ENCODE peak calls at places on chromosome 16, in four cellular contexts. S is A549, A is K562, M is HepG2. I is an unnamed sample.

GRCh38 chr16:77963185-77964044 is 58.9 kb upstream of the CLEC3A start:
- DNase-seq in M (no peak), S (no peak), A (no peak), I (peak)

GRCh38 chr16:28136751-28137434 is 73.4 kb upstream of the GSG1L start:
- DNase-seq in A (no peak), M (no peak), S (no peak), I (no peak)

GRCh38 chr16:2971985-2972784 is 3.0 kb downstream of the PAQR4 start:
- DNase-seq in S (no peak), M (no peak), A (no peak), I (no peak)

GRCh38 chr16:54503436-54503835 is 216.8 kb upstream of the IRX3 start:
- DNase-seq in A (no peak), M (no peak), S (no peak), I (no peak)

GRCh38 chr16:75317101-75317522 is 65.7 kb upstream of the BCAR1 start:
- DNase-seq in S (no peak), M (no peak), A (no peak), I (no peak)

GRCh38 chr16:81462683-81463082 is 18.1 kb downstream of the CMIP start:
- DNase-seq in M (no peak), A (no peak), S (no peak), I (no peak)

GRCh38 chr16:27441276-27441675 is 39.3 kb downstream of the IL21R start:
- DNase-seq in A (no peak), M (no peak), S (no peak), I (no peak)

GRCh38 chr16:31215287-31216115 is 1.4 kb downstream of the PYDC1 start:
- DNase-seq in S (peak), A (peak), M (peak), I (peak)

GRCh38 chr16:66254106-66254505 is 112.4 kb upstream of the CDH5 start:
- DNase-seq in A (no peak), M (no peak), S (no peak), I (no peak)

GRCh38 chr16:30764086-30764485 is 2.0 kb downstream of the RNF40 start:
- DNase-seq in M (no peak), S (no peak), A (no peak), I (no peak)

GRCh38 chr16:2782583-2783351 is 4.6 kb downstream of the PRSS33 start:
- DNase-seq in A (no peak), S (no peak), M (no peak), I (no peak)

GRCh38 chr16:47987136-47987535 is 168.7 kb downstream of the ABCC12 start:
- DNase-seq in M (no peak), A (no peak), S (no peak), I (no peak)

GRCh38 chr16:69294051-69294450 is 17.1 kb upstream of the VPS4A start:
- DNase-seq in A (no peak), S (no peak), M (no peak), I (no peak)

GRCh38 chr16:67444259-67445125 is 13.6 kb downstream of the HSD11B2 start:
- DNase-seq in S (no peak), M (no peak), A (no peak), I (no peak)

GRCh38 chr16:2919511-2920255 is 8.0 kb downstream of the FLYWCH1 start:
- DNase-seq in M (peak), A (peak), S (peak), I (peak)

GRCh38 chr16:73000020-73000906 is 47.7 kb downstream of the ZFHX3 start:
- DNase-seq in S (no peak), A (no peak), M (peak), I (no peak)

GRCh38 chr16:14369734-14370598 is 260.1 kb downstream of the PARN start:
- DNase-seq in M (no peak), A (no peak), S (no peak), I (no peak)

GRCh38 chr16:77782694-77783093 is 5.7 kb upstream of the VAT1L start:
- DNase-seq in A (no peak), S (no peak), M (peak), I (no peak)

GRCh38 chr16:31344712-31345111 is 10.3 kb upstream of the ITGAX start:
- DNase-seq in M (peak), S (no peak), A (no peak), I (no peak)

GRCh38 chr16:80923356-80923755 is 83.3 kb downstream of the CMC2 start:
- DNase-seq in M (no peak), A (no peak), S (no peak), I (no peak)

GRCh38 chr16:85894266-85894665 is 4.7 kb upstream of the IRF8 start:
- DNase-seq in M (peak), S (no peak), A (no peak), I (no peak)

DNA sequence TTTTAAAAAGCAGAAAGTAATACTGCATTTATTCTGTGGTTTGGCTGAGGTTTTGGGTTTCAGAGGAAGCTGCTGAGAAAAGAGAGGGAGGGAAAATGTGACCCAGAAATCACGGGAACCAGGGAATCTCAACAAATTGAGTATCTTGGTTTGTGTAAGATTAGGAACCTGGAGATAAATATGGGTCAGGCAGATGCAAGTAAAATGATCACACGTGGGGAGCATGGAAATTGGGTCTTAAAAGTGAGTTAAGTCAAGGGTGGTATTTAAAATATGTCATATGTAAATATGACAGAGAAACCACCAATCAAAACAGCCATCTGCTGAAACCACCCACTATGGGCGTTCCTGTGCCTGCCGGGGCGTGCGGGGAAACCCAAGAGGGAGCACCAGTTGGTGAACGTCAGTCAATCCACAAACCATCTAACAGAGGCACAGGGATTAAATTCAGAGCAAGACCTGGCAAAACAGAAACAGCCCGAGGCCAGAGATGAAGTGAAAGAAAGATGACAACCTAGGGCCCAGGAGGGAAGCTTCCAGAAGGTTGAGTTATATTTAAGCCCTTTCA is 33.4 kb downstream of the CDH13 start:
- DNase-seq in S (no peak), A (no peak), M (no peak), I (no peak)
- TF ChIP-seq CHD2 in S (no peak), A (no peak), M (no peak), I (no peak)

GRCh38 chr16:56800355-56800754 is 64.7 kb upstream of the SLC12A3 start:
- DNase-seq in S (no peak), A (no peak), M (peak), I (no peak)
- TF ChIP-seq JUN in S (no peak), A (no peak), M (no peak), I (no peak)

GRCh38 chr16:71472041-71472440 is 10.0 kb upstream of the ZNF23 start:
- DNase-seq in M (no peak), S (no peak), A (no peak), I (no peak)

GRCh38 chr16:71461686-71462648 is at the start of gene ZNF23:
- DNase-seq in M (peak), S (peak), A (peak), I (peak)

DNA sequence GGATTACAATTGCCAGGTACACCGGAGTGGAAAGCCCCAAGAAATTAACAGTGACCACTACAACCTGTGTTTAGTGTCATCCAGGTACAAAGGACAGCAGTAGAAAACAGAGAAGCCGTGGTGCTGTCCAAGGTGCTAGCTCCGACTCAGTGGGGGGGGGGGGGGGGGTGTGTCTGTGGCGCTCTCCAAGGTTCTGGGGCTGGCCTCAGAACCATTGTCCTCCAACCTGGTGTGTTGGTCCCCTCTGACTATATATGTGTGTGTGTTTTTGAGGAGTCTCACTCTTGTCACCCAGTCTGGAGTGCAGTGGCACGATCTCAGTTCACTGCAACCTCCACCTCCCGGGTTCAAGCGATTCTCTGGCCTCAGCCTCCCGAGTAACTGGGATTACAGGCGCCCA is 5.8 kb upstream of the ZNF23 start:
- DNase-seq in M (peak), A (peak), S (no peak), I (no peak)
- TF ChIP-seq RFX5 in M (no peak), A (no peak), S (no peak), I (no peak)

DNA sequence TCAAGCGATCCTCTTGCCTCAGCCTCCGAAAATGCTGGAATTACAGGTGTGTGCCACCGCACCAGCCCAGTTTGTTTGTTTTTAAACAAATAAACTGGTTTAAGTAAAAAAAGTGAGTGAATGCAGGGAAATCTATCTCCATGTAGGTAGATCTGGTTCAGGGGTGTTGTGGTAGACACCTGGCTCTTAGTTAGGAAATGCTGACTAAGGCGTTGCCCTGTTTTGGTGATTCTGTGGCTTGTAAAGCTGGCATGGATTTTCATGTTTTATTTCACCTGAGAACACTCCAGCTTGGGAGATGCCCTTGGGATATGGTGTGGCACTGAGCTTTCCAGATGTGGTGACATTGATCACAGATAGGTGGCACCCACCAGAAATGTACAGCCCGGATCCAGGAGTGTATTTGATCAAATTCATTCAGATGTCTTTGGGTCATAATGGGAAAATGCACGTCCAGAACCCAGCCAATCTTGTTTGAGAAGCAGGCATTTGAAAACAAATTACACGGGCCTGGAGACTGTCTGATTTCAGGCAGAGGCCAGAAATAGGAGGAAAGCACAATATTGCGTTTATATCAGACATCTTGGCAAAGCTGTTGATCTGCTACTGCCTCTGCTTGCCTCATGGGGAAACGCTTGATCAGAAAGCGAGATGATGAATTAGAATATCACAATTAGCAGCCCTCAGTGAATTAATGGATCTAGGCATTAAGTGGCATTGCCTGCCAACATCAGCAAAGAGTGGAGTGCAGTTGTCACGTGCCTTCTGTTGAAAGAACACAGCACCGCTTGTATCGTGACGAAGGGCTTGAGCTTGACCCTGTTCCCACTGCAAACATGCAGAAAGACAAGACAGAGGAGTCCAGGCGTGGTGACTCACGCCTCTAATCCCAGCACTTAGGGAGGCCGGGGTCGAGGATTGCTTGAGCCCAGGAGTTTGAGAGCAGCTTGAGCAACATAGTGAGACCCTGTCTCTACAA is 7.3 kb upstream of the IL34 start:
- DNase-seq in A (no peak), M (peak), S (no peak), I (no peak)
- TF ChIP-seq CHD2 in A (no peak), M (no peak), S (no peak), I (no peak)

DNA sequence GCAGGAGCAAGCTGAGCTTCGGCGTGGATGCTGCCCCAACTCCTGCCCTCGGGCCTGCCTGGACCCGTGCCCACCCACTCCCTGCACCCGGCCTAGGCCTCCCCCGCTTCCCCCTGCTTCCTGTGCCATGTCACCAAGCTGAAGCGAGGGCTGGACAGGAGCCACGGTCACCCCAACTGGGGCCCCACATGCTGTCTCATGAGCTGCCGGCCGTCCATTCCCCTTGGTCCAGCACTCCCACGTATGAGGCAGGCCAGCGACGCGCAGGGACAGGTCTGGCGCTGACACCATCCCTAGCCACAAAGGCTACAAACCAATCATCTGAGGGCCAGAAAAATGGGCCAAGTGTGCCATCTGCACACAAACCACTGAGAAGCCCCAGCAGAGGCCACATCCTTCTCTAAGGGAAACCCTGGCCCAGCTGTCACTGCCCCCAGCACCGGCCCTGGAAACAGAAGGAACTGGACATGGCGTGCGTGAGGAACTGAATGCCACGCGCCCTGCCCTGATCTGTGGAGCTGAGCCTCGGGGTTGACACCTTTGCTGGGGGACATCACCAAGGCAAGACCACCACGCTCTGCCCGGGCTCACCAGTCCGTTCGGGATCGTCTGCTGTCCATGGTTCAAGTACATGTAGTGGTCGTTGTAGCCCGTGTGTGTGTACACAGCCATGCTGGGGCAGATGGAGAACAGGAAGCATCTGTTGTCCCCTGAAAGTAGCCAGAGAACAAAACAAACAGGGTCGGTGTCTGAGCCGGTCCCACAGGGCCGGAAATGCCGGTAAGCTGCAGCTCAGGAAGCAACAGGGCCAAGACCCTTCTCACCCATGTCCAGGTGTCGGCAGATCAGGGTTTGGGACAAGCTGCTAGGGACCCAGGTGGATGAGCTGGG is 22.2 kb downstream of the MEAK7 start:
- DNase-seq in M (no peak), A (no peak), S (no peak), I (no peak)
- TF ChIP-seq JUN in M (no peak), A (no peak), S (no peak), I (no peak)